ENCODE peak calls at places on chromosomes 16 and 17, in six cellular contexts. T is stimulated activated naive CD4-positive, alpha-beta T cell; Q is substantia nigra; S is neural crest cell; R is EL; B is HCT116. M is an unnamed sample.

GRCh38 chr16:73056911-73057310 is 9.0 kb upstream of the ZFHX3 start:
- DNase-seq in T (no peak), Q (no peak), S (no peak), R (no peak), B (no peak), M (no peak)

GRCh38 chr16:15899538-15900100 is 11.2 kb upstream of the CEP20 start:
- DNase-seq in T (no peak), Q (no peak), S (no peak), R (peak; percentile 86), B (peak; percentile 99), M (no peak)

GRCh38 chr17:40356906-40357861 is 7.4 kb downstream of the GJD3 start:
- DNase-seq in T (no peak), Q (no peak), S (no peak), R (no peak), B (no peak), M (no peak)

GRCh38 chr16:49599281-49599680 is 225.7 kb downstream of the C16orf78 start:
- DNase-seq in T (no peak), Q (no peak), S (no peak), R (no peak), B (no peak), M (no peak)

GRCh38 chr16:24499193-24499814 is 40.1 kb upstream of the RBBP6 start:
- DNase-seq in T (no peak), Q (no peak), S (peak; percentile 41), R (peak; percentile 48), B (peak; percentile 37), M (peak; percentile 33)

GRCh38 chr17:55110521-55110920 is 142.0 kb downstream of the STXBP4 start:
- DNase-seq in T (no peak), Q (no peak), S (no peak), R (no peak), B (no peak), M (no peak)

GRCh38 chr16:81105946-81106345 is 9.8 kb upstream of the GCSH start:
- DNase-seq in T (no peak), Q (no peak), S (no peak), R (no peak), B (no peak), M (no peak)

GRCh38 chr17:44911133-44912001 is 3.9 kb downstream of the GFAP start:
- DNase-seq in T (peak; percentile 20), Q (no peak), S (peak; percentile 65), R (peak; percentile 61), B (peak; percentile 35), M (no peak)

GRCh38 chr17:3885970-3886369 is 6.9 kb downstream of the CAMKK1 start:
- DNase-seq in T (no peak), Q (no peak), S (no peak), R (peak; percentile 75), B (no peak), M (no peak)

GRCh38 chr17:37176683-37177082 is 199.1 kb upstream of the C17orf78 start:
- DNase-seq in T (no peak), Q (no peak), S (no peak), R (peak; percentile 50), B (no peak), M (peak; percentile 40)

GRCh38 chr16:11967195-11967911 is 2.3 kb downstream of the TNFRSF17 start:
- DNase-seq in T (no peak), Q (no peak), S (no peak), R (no peak), B (no peak), M (no peak)

GRCh38 chr16:50299508-50300105 is 33.3 kb downstream of the ADCY7 start:
- DNase-seq in T (no peak), Q (no peak), S (no peak), R (no peak), B (no peak), M (no peak)

GRCh38 chr17:80868022-80868609 is 123.5 kb upstream of the CHMP6 start:
- DNase-seq in T (no peak), Q (no peak), S (no peak), R (no peak), B (no peak), M (no peak)

GRCh38 chr17:46009681-46010596 is 10.9 kb downstream of the STH start:
- DNase-seq in T (no peak), Q (no peak), S (no peak), R (peak; percentile 63), B (no peak), M (no peak)

GRCh38 chr16:87436225-87437172 is 44.4 kb downstream of the MAP1LC3B start:
- DNase-seq in T (peak; percentile 25), Q (no peak), S (no peak), R (peak; percentile 61), B (no peak), M (no peak)

GRCh38 chr16:57271063-57271345 is 13.5 kb downstream of the PLLP start:
- DNase-seq in T (no peak), Q (no peak), S (no peak), R (no peak), B (no peak), M (no peak)

GRCh38 chr17:57595942-57596695 is 149.0 kb downstream of the CCDC182 start:
- DNase-seq in T (no peak), Q (no peak), S (no peak), R (no peak), B (no peak), M (no peak)

GRCh38 chr16:88494335-88495154 is 41.5 kb downstream of the ZFPM1 start:
- DNase-seq in T (no peak), Q (no peak), S (no peak), R (no peak), B (no peak), M (no peak)

GRCh38 chr17:21452377-21453143 is 76.4 kb downstream of the KCNJ12 start:
- DNase-seq in T (peak; percentile 11), Q (peak; percentile 8), S (no peak), R (peak; percentile 72), B (peak; percentile 33), M (peak; percentile 76)

GRCh38 chr17:31320791-31321190 is 631 bp downstream of the EVI2A start:
- DNase-seq in T (no peak), Q (no peak), S (no peak), R (peak; percentile 17), B (no peak), M (no peak)

GRCh38 chr16:89898201-89898967 is 20.3 kb upstream of the MC1R start:
- DNase-seq in T (no peak), Q (no peak), S (no peak), R (no peak), B (no peak), M (no peak)

GRCh38 chr17:28392491-28392890 is 13.5 kb downstream of the SLC46A1 start:
- DNase-seq in T (no peak), Q (no peak), S (no peak), R (no peak), B (no peak), M (no peak)

M was measured in foreskin melanocyte.